ENCODE peak calls at places on chromosomes 11 and 22, in four cellular contexts. D is K562, W is HepG2, H is SK-N-SH. A is an unnamed sample.

GRCh38 chr11:210122-210802 is 2.8 kb downstream of the RIC8A start:
- DNase-seq in D (no peak), W (no peak), H (no peak), A (no peak)

GRCh38 chr11:132126973-132127900 is 756.8 kb downstream of the NTM start:
- DNase-seq in D (no peak), W (peak; percentile 3), H (peak; percentile 66), A (no peak)

GRCh38 chr11:14384338-14384737 is 25.4 kb upstream of the RRAS2 start:
- DNase-seq in D (no peak), W (no peak), H (no peak), A (no peak)

GRCh38 chr11:22976146-22976545 is 115.9 kb upstream of the CCDC179 start:
- DNase-seq in D (no peak), W (no peak), H (no peak), A (no peak)

GRCh38 chr11:60700689-60701508 is 1.5 kb downstream of the MS4A8 start:
- DNase-seq in D (peak; percentile 43), W (peak; percentile 29), H (peak; percentile 27), A (no peak)

GRCh38 chr22:40898850-40899357 is 37.0 kb upstream of the DNAJB7 start:
- DNase-seq in D (peak; percentile 23), W (peak; percentile 62), H (peak; percentile 23), A (peak; percentile 44)

GRCh38 chr11:126564588-126564987 is 209.1 kb downstream of the ST3GAL4 start:
- DNase-seq in D (no peak), W (no peak), H (no peak), A (no peak)

GRCh38 chr11:47565340-47566165 is at the start of gene PTPMT1:
- DNase-seq in D (peak; percentile 83), W (peak; percentile 68), H (peak; percentile 94), A (no peak)

GRCh38 chr11:131036544-131036943 is 120.3 kb upstream of the SNX19 start:
- DNase-seq in D (no peak), W (no peak), H (no peak), A (no peak)

GRCh38 chr22:29387921-29388758 is at the start of gene AP1B1:
- DNase-seq in D (peak; percentile 94), W (peak; percentile 90), H (peak; percentile 98), A (peak; percentile 69)

GRCh38 chr22:20206709-20207215 is 55.9 kb upstream of the CCDC188 start:
- DNase-seq in D (peak; percentile 97), W (no peak), H (no peak), A (no peak)

GRCh38 chr11:75403037-75403436 is 3.7 kb downstream of the RPS3 start:
- DNase-seq in D (no peak), W (no peak), H (no peak), A (no peak)

GRCh38 chr11:71446942-71447688 is 1.1 kb downstream of the DHCR7 start:
- DNase-seq in D (no peak), W (peak; percentile 73), H (no peak), A (no peak)

GRCh38 chr11:92735039-92735438 is 234.4 kb upstream of the MTNR1B start:
- DNase-seq in D (no peak), W (no peak), H (peak; percentile 6), A (no peak)

GRCh38 chr22:50114221-50114981 is 24.6 kb downstream of the MOV10L1 start:
- DNase-seq in D (no peak), W (no peak), H (peak; percentile 56), A (no peak)

GRCh38 chr22:31399211-31400022 is at the start of gene DRG1:
- DNase-seq in D (peak; percentile 95), W (peak; percentile 90), H (peak; percentile 99), A (peak; percentile 85)
- TF ChIP-seq REST in D (no peak), W (no peak), H (peak; percentile 22), A (no peak)

DNA sequence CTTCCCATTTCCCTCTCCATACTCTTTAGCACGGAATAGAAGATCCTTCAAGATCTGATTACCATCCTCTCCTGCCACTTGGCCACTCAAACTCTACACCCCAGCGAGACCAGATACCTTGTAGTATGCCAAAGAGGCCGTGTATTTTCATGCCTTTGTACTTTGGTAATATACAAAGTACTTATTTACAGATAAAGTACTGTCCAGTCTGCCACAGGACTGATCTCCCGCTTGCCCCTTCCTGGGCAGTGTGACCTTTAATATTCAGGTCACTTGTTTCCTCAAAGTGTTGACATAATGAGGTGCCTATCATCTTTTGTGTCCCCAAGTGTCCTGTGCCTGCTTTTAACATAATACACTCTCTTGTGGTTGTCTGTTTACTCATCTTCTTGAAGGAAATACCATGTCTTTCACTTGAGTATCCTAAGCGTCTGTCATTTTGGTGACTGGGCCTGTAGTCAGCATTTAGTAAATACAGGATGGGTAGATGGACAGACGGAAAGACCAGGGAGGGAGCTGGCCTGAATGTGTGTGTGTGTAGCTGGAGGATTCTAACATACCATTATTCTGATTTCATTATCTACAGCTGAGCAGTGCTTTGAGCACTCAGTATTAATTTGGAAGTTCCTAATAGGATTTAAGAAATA is 137.4 kb downstream of the NAV2 start:
- DNase-seq in D (no peak), W (no peak), H (no peak), A (no peak)
- TF ChIP-seq TAF1 in D (no peak), W (no peak), H (no peak), A (no peak)

DNA sequence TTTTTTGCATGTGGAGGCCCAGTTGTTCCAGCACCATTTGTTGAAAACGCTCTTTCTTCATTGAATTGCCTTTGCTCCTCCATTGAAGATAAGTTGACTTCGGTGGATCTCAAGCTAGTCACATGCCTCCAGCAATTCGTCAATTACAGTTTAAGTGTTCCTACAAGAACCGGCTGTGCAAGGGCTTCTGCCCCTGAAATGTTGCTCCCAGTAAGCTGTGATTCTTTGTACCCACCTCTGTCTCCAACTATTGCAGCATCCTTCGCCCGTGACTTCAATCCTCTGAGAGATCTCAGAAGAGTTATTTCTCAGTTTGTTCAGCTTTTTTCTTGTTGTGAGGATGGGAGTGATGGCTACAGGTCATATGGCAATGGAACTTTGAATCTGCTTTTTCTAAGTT is 194.2 kb upstream of the B3GAT1 start:
- DNase-seq in D (no peak), W (no peak), H (no peak), A (no peak)
- TF ChIP-seq REST in D (no peak), W (no peak), H (no peak), A (no peak)

DNA sequence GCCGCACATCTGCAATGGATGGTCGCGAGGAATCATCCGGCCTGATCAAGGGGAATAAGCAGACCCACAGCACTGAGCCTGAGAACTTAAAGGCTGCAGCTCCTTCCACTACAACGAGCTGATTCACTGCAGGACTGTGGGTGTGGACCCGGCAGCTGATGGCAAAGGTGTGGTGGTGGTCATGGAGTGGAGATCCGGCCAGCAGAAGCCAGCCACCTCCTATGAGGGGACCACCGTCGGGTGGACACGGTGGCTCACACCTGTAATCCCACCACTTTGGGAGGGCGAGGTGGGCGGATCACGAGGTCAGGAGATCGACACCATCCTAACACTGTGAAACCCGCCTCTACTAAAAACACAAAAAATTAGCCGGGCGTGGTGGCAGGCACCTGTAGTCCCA is 66.4 kb downstream of the DGCR2 start:
- DNase-seq in D (no peak), W (no peak), H (peak; percentile 6), A (no peak)
- TF ChIP-seq TAF1 in D (no peak), W (no peak), H (no peak), A (no peak)

GRCh38 chr11:69718912-69719311 is 15.1 kb upstream of the FGF19 start:
- DNase-seq in D (no peak), W (no peak), H (no peak), A (no peak)
- TF ChIP-seq REST in D (no peak), W (no peak), H (no peak), A (no peak)

GRCh38 chr11:19283998-19284397 is 43.3 kb upstream of the E2F8 start:
- DNase-seq in D (no peak), W (no peak), H (no peak), A (no peak)
- TF ChIP-seq TAF1 in D (no peak), W (no peak), H (no peak), A (no peak)

GRCh38 chr22:27962268-27963191 is 43.5 kb upstream of the PITPNB start:
- DNase-seq in D (no peak), W (no peak), H (no peak), A (no peak)
- TF ChIP-seq REST in D (no peak), W (no peak), H (no peak), A (no peak)